ENCODE peak calls at places on chromosome 16, in four cellular contexts. D is endothelial cell of umbilical vein, R is neural progenitor cell, L is HepG2. H is an unnamed sample.

GRCh38 chr16:61014869-61015268 is 1021.4 kb downstream of the CDH8 start:
- DNase-seq in D (no peak), R (no peak), L (no peak), H (no peak)

GRCh38 chr16:3578610-3579551 is 1.7 kb upstream of the NLRC3 start:
- DNase-seq in D (no peak), R (no peak), L (no peak), H (peak; percentile 72)

GRCh38 chr16:11255737-11256656 is at the start of gene SOCS1:
- DNase-seq in D (peak; percentile 78), R (peak; percentile 96), L (peak; percentile 78), H (peak; percentile 94)

GRCh38 chr16:15777533-15778203 is 79.2 kb downstream of the MYH11 start:
- DNase-seq in D (peak; percentile 54), R (peak; percentile 75), L (peak; percentile 85), H (peak; percentile 85)

GRCh38 chr16:58563235-58563634 is 47.9 kb downstream of the SETD6 start:
- DNase-seq in D (peak; percentile 19), R (no peak), L (no peak), H (no peak)

GRCh38 chr16:56985288-56985961 is 3.9 kb upstream of the NLRC5 start:
- DNase-seq in D (peak; percentile 28), R (no peak), L (no peak), H (peak; percentile 70)

GRCh38 chr16:69188716-69189115 is 1.8 kb downstream of the SNTB2 start:
- DNase-seq in D (peak; percentile 54), R (peak; percentile 22), L (no peak), H (no peak)

GRCh38 chr16:71230122-71230845 is at the start of gene HYDIN:
- DNase-seq in D (peak; percentile 30), R (peak; percentile 98), L (peak; percentile 15), H (no peak)

GRCh38 chr16:48556913-48557351 is 53.0 kb downstream of the N4BP1 start:
- DNase-seq in D (peak; percentile 17), R (no peak), L (no peak), H (no peak)

GRCh38 chr16:57844416-57845030 is 42.2 kb upstream of the KIFC3 start:
- DNase-seq in D (no peak), R (no peak), L (no peak), H (no peak)

GRCh38 chr16:86567701-86568571 is 1.3 kb downstream of the FOXC2 start:
- DNase-seq in D (peak; percentile 52), R (peak; percentile 82), L (no peak), H (no peak)

GRCh38 chr16:11497329-11497805 is 89.4 kb downstream of the LITAF start:
- DNase-seq in D (peak; percentile 84), R (peak; percentile 66), L (peak; percentile 66), H (no peak)

GRCh38 chr16:56102159-56102798 is 89.0 kb upstream of the GNAO1 start:
- DNase-seq in D (no peak), R (peak; percentile 26), L (no peak), H (no peak)

GRCh38 chr16:46857261-46857962 is 26.4 kb upstream of the C16orf87 start:
- DNase-seq in D (peak; percentile 39), R (peak; percentile 8), L (peak; percentile 65), H (peak; percentile 71)

GRCh38 chr16:4360538-4361021 is 9.5 kb upstream of the PAM16 start:
- DNase-seq in D (no peak), R (peak; percentile 50), L (no peak), H (peak; percentile 77)

GRCh38 chr16:9138731-9139501 is 47.5 kb downstream of the HAPSTR1 start:
- DNase-seq in D (peak; percentile 60), R (peak; percentile 90), L (peak; percentile 73), H (peak; percentile 85)

GRCh38 chr16:56424791-56425438 is 430 bp downstream of the AMFR start:
- DNase-seq in D (peak; percentile 40), R (no peak), L (no peak), H (peak; percentile 74)

GRCh38 chr16:88298166-88298881 is 84.4 kb upstream of the ZNF469 start:
- DNase-seq in D (no peak), R (no peak), L (no peak), H (no peak)

GRCh38 chr16:75000481-75001081 is 1.8 kb downstream of the ZNRF1 start:
- DNase-seq in D (peak; percentile 42), R (peak; percentile 27), L (no peak), H (no peak)

GRCh38 chr16:1538804-1539520 is 5.5 kb downstream of the TMEM204 start:
- DNase-seq in D (no peak), R (peak; percentile 16), L (no peak), H (peak; percentile 81)

GRCh38 chr16:424033-424622 is 1.3 kb upstream of the RAB11FIP3 start:
- DNase-seq in D (peak; percentile 84), R (peak; percentile 12), L (peak; percentile 30), H (no peak)

GRCh38 chr16:75632857-75633256 is 9.8 kb upstream of the ADAT1 start:
- DNase-seq in D (no peak), R (no peak), L (no peak), H (no peak)

GRCh38 chr16:80990577-80990976 is 16.1 kb downstream of the CMC2 start:
- DNase-seq in D (no peak), R (no peak), L (no peak), H (no peak)

GRCh38 chr16:27991876-27992275 is 71.6 kb downstream of the GSG1L start:
- DNase-seq in D (no peak), R (no peak), L (no peak), H (no peak)

GRCh38 chr16:12538667-12539081 is 265.0 kb downstream of the CPPED1 start:
- DNase-seq in D (no peak), R (no peak), L (no peak), H (no peak)

GRCh38 chr16:48564544-48565444 is 45.2 kb downstream of the N4BP1 start:
- DNase-seq in D (no peak), R (no peak), L (no peak), H (no peak)

GRCh38 chr16:3131755-3132377 is 3.0 kb upstream of the ZNF213 start:
- DNase-seq in D (peak; percentile 48), R (peak; percentile 78), L (peak; percentile 48), H (peak; percentile 75)

GRCh38 chr16:4344659-4345438 is 6.3 kb downstream of the PAM16 start:
- DNase-seq in D (no peak), R (no peak), L (peak; percentile 87), H (no peak)

GRCh38 chr16:25959216-25959615 is 267.5 kb downstream of the HS3ST4 start:
- DNase-seq in D (no peak), R (no peak), L (no peak), H (no peak)

GRCh38 chr16:30346286-30346685 is 8.8 kb downstream of the CD2BP2 start:
- DNase-seq in D (no peak), R (no peak), L (no peak), H (peak; percentile 27)

GRCh38 chr16:17408955-17409441 is 61.8 kb downstream of the XYLT1 start:
- DNase-seq in D (no peak), R (no peak), L (no peak), H (peak; percentile 78)

GRCh38 chr16:79182618-79183017 is 417.9 kb downstream of the MAF start:
- DNase-seq in D (no peak), R (no peak), L (no peak), H (no peak)

GRCh38 chr16:30429418-30429677 is 482 bp downstream of the DCTPP1 start:
- DNase-seq in D (no peak), R (no peak), L (no peak), H (no peak)

GRCh38 chr16:82720414-82720813 is 93.6 kb downstream of the CDH13 start:
- DNase-seq in D (no peak), R (no peak), L (no peak), H (no peak)

GRCh38 chr16:87895641-87896141 is 26.4 kb upstream of the SLC7A5 start:
- DNase-seq in D (no peak), R (no peak), L (no peak), H (peak; percentile 45)

GRCh38 chr16:12339686-12340085 is 363.2 kb downstream of the SNX29 start:
- DNase-seq in D (no peak), R (no peak), L (no peak), H (no peak)

GRCh38 chr16:70592106-70592571 is 54.2 kb upstream of the IL34 start:
- DNase-seq in D (no peak), R (no peak), L (no peak), H (peak; percentile 30)

GRCh38 chr16:49986351-49987124 is 38.5 kb upstream of the CNEP1R1 start:
- DNase-seq in D (peak; percentile 82), R (no peak), L (peak; percentile 18), H (no peak)
- H2AFZ ChIP-seq in D (peak overlapping the region; percentile 93), R (peak overlapping the region; percentile 68), L (peak overlapping the region; percentile 62), H (no peak overlapping the region)

GRCh38 chr16:89363621-89364393 is 126.6 kb downstream of the ANKRD11 start:
- DNase-seq in D (peak; percentile 87), R (peak; percentile 48), L (peak; percentile 51), H (no peak)
- H3K27ac ChIP-seq in D (peak overlapping the region; percentile 16), R (peak overlapping the region; percentile 10), L (peak overlapping the region; percentile 3), H (no peak overlapping the region)

GRCh38 chr16:22370038-22370541 is 4.3 kb downstream of the CDR2 start:
- DNase-seq in D (peak; percentile 42), R (no peak), L (peak; percentile 46), H (no peak)
- H3K4me2 ChIP-seq in D (peak overlapping the region; percentile 54), R (peak overlapping the region; percentile 48), L (peak overlapping the region; percentile 97), H (peak overlapping the region; percentile 43)

GRCh38 chr16:50056226-50056625 is 9.5 kb upstream of the HEATR3 start:
- DNase-seq in D (no peak), R (no peak), L (no peak), H (no peak)

GRCh38 chr16:50059669-50060068 is 6.1 kb upstream of the HEATR3 start:
- DNase-seq in D (no peak), R (no peak), L (no peak), H (no peak)

GRCh38 chr16:50059111-50059510 is 6.7 kb upstream of the HEATR3 start:
- DNase-seq in D (no peak), R (no peak), L (no peak), H (no peak)

GRCh38 chr16:50058091-50058771 is 7.5 kb upstream of the HEATR3 start:
- DNase-seq in D (no peak), R (no peak), L (no peak), H (no peak)
- H2AFZ ChIP-seq in D (no peak overlapping the region), R (no peak overlapping the region), L (no peak overlapping the region), H (no peak overlapping the region)